ENCODE peak calls at places on chromosome 21, in eight cellular contexts. B is lung, Z is spleen, R is GM23338, Y is mammary epithelial cell, C is psoas muscle, V is left ventricle myocardium inferior, U is right lobe of liver. S is an unnamed sample. For H3K4me1, the result is how much of the 10 kb centered on the place peaks cover.

GRCh38 chr21:15986277-15986676 is 256.5 kb downstream of the USP25 start:
- DNase-seq in B (no peak), Z (no peak), R (no peak), Y (no peak), C (no peak), V (no peak), U (no peak), S (no peak)

GRCh38 chr21:26708223-26708800 is 135.2 kb upstream of the CYYR1 start:
- DNase-seq in B (no peak), Z (no peak), R (no peak), Y (peak), C (no peak), V (no peak), U (no peak), S (no peak)

GRCh38 chr21:42651515-42652401 is 1.7 kb upstream of the PDE9A start:
- DNase-seq in B (no peak), Z (peak), R (no peak), Y (no peak), C (peak), V (peak), U (no peak), S (no peak)

GRCh38 chr21:31735518-31735992 is 3.6 kb upstream of the SCAF4 start:
- DNase-seq in B (no peak), Z (no peak), R (no peak), Y (no peak), C (no peak), V (no peak), U (no peak), S (no peak)

GRCh38 chr21:31877558-31877957 is 4.7 kb downstream of the HUNK start:
- DNase-seq in B (no peak), Z (peak), R (no peak), Y (no peak), C (no peak), V (no peak), U (no peak), S (no peak)

GRCh38 chr21:43332872-43333300 is 94.0 kb downstream of the SIK1 start:
- DNase-seq in B (no peak), Z (no peak), R (no peak), Y (no peak), C (peak), V (no peak), U (no peak), S (no peak)

GRCh38 chr21:33112151-33112550 is 42.2 kb downstream of the OLIG1 start:
- DNase-seq in B (no peak), Z (no peak), R (no peak), Y (no peak), C (no peak), V (no peak), U (no peak), S (no peak)

GRCh38 chr21:33196956-33197374 is 32.8 kb upstream of the IFNAR2 start:
- DNase-seq in B (peak), Z (no peak), R (peak), Y (peak), C (peak), V (peak), U (peak), S (peak)

GRCh38 chr21:31034378-31034777 is 3.9 kb downstream of the KRTAP19-8 start:
- DNase-seq in B (no peak), Z (no peak), R (no peak), Y (peak), C (no peak), V (no peak), U (no peak), S (no peak)

GRCh38 chr21:18041012-18041411 is 203.6 kb upstream of the CHODL start:
- DNase-seq in B (no peak), Z (no peak), R (peak), Y (no peak), C (no peak), V (no peak), U (no peak), S (no peak)

GRCh38 chr21:31334648-31335121 is 9.4 kb downstream of the TIAM1 start:
- DNase-seq in B (no peak), Z (no peak), R (no peak), Y (no peak), C (no peak), V (no peak), U (no peak), S (no peak)

GRCh38 chr21:20882462-20883415 is 115.5 kb upstream of the NCAM2 start:
- DNase-seq in B (no peak), Z (no peak), R (peak), Y (no peak), C (no peak), V (no peak), U (no peak), S (no peak)

GRCh38 chr21:41961282-41961701 is 7.5 kb upstream of the C2CD2 start:
- DNase-seq in B (no peak), Z (no peak), R (no peak), Y (no peak), C (no peak), V (no peak), U (no peak), S (no peak)

GRCh38 chr21:32306021-32306780 is 7.5 kb downstream of the MRAP start:
- DNase-seq in B (no peak), Z (no peak), R (peak), Y (no peak), C (no peak), V (no peak), U (no peak), S (peak)

GRCh38 chr21:33541756-33542639 is at the start of gene GART:
- DNase-seq in B (peak), Z (peak), R (peak), Y (peak), C (peak), V (peak), U (peak), S (peak)

GRCh38 chr21:41726970-41727783 is 39.7 kb downstream of the RIPK4 start:
- DNase-seq in B (no peak), Z (no peak), R (no peak), Y (peak), C (peak), V (peak), U (no peak), S (peak)

GRCh38 chr21:33419538-33420123 is 16.4 kb downstream of the IFNGR2 start:
- DNase-seq in B (no peak), Z (no peak), R (no peak), Y (peak), C (no peak), V (no peak), U (no peak), S (peak)

GRCh38 chr21:33036430-33037162 is 10.9 kb downstream of the OLIG2 start:
- DNase-seq in B (peak), Z (peak), R (no peak), Y (no peak), C (no peak), V (peak), U (no peak), S (no peak)

GRCh38 chr21:26888931-26889330 is 43.7 kb upstream of the ADAMTS1 start:
- DNase-seq in B (no peak), Z (no peak), R (no peak), Y (no peak), C (no peak), V (no peak), U (no peak), S (no peak)

GRCh38 chr21:41374867-41375533 is 13.2 kb downstream of the MX2 start:
- DNase-seq in B (no peak), Z (no peak), R (no peak), Y (peak), C (no peak), V (no peak), U (no peak), S (no peak)

GRCh38 chr21:28233536-28234220 is 759.0 kb downstream of the LTN1 start:
- DNase-seq in B (no peak), Z (no peak), R (no peak), Y (no peak), C (no peak), V (peak), U (no peak), S (no peak)

GRCh38 chr21:25964926-25965325 is 205.6 kb downstream of the APP start:
- DNase-seq in B (no peak), Z (no peak), R (no peak), Y (no peak), C (no peak), V (no peak), U (no peak), S (no peak)

GRCh38 chr21:38838598-38839369 is 33.1 kb downstream of the ETS2 start:
- DNase-seq in B (no peak), Z (no peak), R (no peak), Y (no peak), C (no peak), V (no peak), U (no peak), S (peak)
- H3K27ac ChIP-seq in B (no peak), Z (no peak), R (no peak), Y (peak), C (no peak), V (no peak), U (no peak), S (no peak)

GRCh38 chr21:37220981-37221664 is 46.0 kb downstream of the VPS26C start:
- DNase-seq in B (peak), Z (peak), R (peak), Y (peak), C (peak), V (peak), U (peak), S (peak)
- TF ChIP-seq CTCF in B (peak), Z (no peak), R (no peak), Y (peak), C (no peak), V (peak), U (no peak), S (peak)

DNA sequence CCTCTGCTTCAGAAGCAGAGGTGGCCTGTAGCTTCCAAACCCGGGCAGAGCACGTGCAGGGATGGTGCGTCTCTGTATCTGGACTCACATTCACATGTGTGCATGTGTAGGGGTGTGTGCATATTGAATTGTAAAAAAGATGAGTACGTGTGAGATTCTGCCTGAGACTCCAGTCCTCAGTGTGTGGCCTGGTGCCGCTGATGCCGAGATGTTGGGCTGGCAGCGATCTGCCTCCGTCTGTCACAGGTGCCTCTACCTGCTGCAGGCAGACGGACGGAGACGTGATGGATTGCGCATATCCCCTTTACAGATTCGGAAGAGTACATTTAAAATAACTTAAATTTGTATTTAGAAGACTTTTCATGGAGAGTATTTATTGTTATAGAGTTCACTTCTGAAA is 53.6 kb downstream of the ADARB1 start:
- DNase-seq in B (no peak), Z (no peak), R (no peak), Y (no peak), C (no peak), V (no peak), U (no peak), S (no peak)
- H3K4me1 ChIP-seq in B (under half), Z (half or more), R (under half), Y (under half), C (half or more), V (half or more), U (under half), S (under half)

GRCh38 chr21:44858291-44858690 is 15.2 kb downstream of the PTTG1IP start:
- DNase-seq in B (no peak), Z (peak), R (no peak), Y (peak), C (peak), V (no peak), U (no peak), S (no peak)
- H3K27ac ChIP-seq in B (no peak), Z (no peak), R (no peak), Y (no peak), C (peak), V (peak), U (no peak), S (peak)

GRCh38 chr21:19326581-19327319 is 923.2 kb upstream of the TMPRSS15 start:
- DNase-seq in B (no peak), Z (no peak), R (no peak), Y (no peak), C (no peak), V (no peak), U (no peak), S (no peak)

GRCh38 chr21:19321688-19322087 is 918.1 kb upstream of the TMPRSS15 start:
- DNase-seq in B (no peak), Z (no peak), R (peak), Y (no peak), C (no peak), V (no peak), U (no peak), S (no peak)

GRCh38 chr21:19322360-19322759 is 918.8 kb upstream of the TMPRSS15 start:
- DNase-seq in B (no peak), Z (no peak), R (peak), Y (no peak), C (no peak), V (no peak), U (no peak), S (no peak)
- TF ChIP-seq CTCF in B (no peak), Z (no peak), R (peak), Y (no peak), C (no peak), V (no peak), U (no peak), S (no peak)

DNA sequence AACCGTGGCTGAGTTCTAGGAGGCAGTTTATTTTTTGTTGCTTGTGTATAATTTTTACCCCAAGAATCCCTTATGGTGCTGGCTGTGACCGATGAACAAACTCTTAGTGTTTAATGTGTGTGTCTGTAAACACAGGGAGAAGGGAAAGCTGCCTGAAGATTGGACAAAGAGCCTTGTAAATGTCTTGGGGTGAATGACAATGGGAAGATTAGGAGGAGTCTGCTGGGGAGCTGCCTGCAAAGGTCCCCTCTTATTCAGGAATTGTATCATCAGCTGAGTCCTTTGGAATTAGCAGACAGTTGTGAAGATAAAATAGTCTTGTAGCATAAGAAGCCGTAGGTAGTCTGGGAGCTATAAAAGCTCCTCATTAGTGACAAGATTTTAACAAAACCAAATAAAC is 88.4 kb downstream of the RUNX1 start:
- DNase-seq in B (no peak), Z (no peak), R (no peak), Y (no peak), C (no peak), V (no peak), U (no peak), S (no peak)
- H3K4me1 ChIP-seq in B (under half), Z (half or more), R (under half), Y (under half), C (under half), V (under half), U (under half), S (under half)

GRCh38 chr21:46142581-46143473 is 12.6 kb downstream of the FTCD start:
- DNase-seq in B (no peak), Z (peak), R (no peak), Y (no peak), C (peak), V (no peak), U (peak), S (no peak)

GRCh38 chr21:46145159-46145839 is 10.1 kb downstream of the FTCD start:
- DNase-seq in B (no peak), Z (peak), R (no peak), Y (no peak), C (peak), V (no peak), U (peak), S (no peak)

GRCh38 chr21:46139686-46140085 is 15.7 kb downstream of the FTCD start:
- DNase-seq in B (no peak), Z (no peak), R (no peak), Y (no peak), C (no peak), V (no peak), U (no peak), S (no peak)

GRCh38 chr21:46144464-46145070 is 10.8 kb downstream of the FTCD start:
- DNase-seq in B (no peak), Z (no peak), R (no peak), Y (no peak), C (peak), V (no peak), U (peak), S (no peak)

DNA sequence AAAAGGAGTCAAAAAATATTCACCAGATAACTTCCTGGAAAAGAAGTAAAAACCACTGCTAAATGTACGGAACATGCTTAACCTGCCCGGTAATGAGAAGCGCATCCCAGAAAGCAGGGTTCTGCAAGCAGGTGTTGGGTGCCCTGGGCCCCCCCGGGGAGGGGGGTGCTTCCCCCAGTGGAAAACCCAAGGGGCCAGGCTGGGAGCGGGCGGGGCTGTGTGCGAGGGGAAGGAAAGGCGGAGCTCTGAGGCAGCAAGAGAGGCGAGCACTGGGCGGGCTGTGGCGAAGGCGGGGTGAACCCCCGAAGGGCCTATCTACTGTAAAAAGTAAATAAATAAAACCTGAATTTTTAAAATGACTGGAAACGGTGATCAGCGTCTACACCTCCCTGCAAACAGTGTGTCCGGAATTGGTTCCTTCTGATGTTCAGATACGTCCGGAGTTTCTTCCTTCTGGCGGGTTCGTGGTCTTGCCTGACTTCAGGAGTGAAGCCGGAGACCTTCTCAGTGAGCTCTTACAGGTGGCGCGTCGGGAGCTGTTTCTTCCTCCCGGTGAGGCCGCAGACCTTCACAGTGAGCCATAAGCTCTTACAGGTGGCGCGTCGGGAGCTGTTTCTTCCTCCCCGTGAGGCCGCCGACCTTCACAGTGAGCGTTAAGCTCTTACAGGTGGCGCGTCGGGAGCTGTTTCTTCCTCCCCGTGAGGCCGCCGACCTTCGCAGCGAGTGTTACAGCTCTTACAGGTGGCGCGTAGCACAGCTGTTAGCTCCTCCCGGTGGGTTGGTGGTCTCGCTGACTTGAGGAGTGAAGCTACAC is 13.4 kb downstream of the FTCD start:
- DNase-seq in B (no peak), Z (peak), R (no peak), Y (no peak), C (peak), V (peak), U (peak), S (no peak)
- H3K27ac ChIP-seq in B (no peak), Z (no peak), R (no peak), Y (no peak), C (no peak), V (no peak), U (no peak), S (no peak)

DNA sequence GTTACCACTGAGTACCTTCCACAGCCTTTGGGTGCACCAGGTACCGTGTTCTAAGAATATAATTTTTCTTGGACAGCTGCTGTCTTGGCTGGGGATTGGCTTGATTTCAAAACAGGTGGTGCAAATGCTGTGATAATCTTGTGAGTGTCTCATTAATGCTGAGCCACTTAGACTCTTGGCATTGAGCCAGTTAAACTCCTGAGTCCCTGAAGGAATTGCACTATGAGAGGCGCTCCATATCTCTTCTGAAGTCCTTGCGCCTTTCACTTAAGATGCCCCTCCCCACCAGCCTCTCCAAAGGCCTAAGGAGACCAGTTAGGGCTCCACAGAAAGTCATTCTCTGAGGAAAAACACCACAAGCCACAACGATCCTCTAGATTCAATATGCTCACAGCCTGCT is 51.0 kb downstream of the BACH1 start:
- DNase-seq in B (peak), Z (no peak), R (no peak), Y (no peak), C (no peak), V (no peak), U (no peak), S (no peak)
- TF ChIP-seq CTCF in B (no peak), Z (no peak), R (no peak), Y (no peak), C (no peak), V (no peak), U (no peak), S (no peak)